ENCODE peak calls at places on chromosomes 5 and 9, in five cellular contexts. W, S, L, Y and N are unnamed samples.

GRCh38 chr5:16690243-16690839 is 73.5 kb upstream of the RETREG1 start:
- DNase-seq in Y (peak), W (no peak), S (no peak), L (no peak), N (peak)

GRCh38 chr5:153209016-153209415 is 281.5 kb upstream of the GRIA1 start:
- DNase-seq in W (no peak), L (no peak), S (no peak), Y (peak), N (no peak)

GRCh38 chr9:129611302-129611800 is 9.6 kb downstream of the C9orf50 start:
- DNase-seq in S (no peak), W (no peak), Y (no peak), L (no peak), N (no peak)

GRCh38 chr5:61308699-61309098 is 23.4 kb upstream of the ZSWIM6 start:
- DNase-seq in W (no peak), Y (peak), L (no peak), S (no peak), N (no peak)

GRCh38 chr9:36781532-36781931 is 208.8 kb downstream of the MELK start:
- DNase-seq in Y (no peak), W (no peak), S (no peak), L (no peak), N (no peak)

GRCh38 chr9:111936391-111936790 is 39.8 kb downstream of the UGCG start:
- DNase-seq in W (no peak), S (no peak), L (no peak), Y (no peak), N (no peak)

GRCh38 chr5:74179701-74180100 is 460.8 kb downstream of the ENC1 start:
- DNase-seq in S (no peak), Y (no peak), L (no peak), W (no peak), N (no peak)

GRCh38 chr5:149581192-149581861 is at the start of gene ARHGEF37:
- DNase-seq in L (peak), Y (peak), W (peak), S (peak), N (peak)

GRCh38 chr9:94250456-94250855 is 8.6 kb upstream of the ZNF169 start:
- DNase-seq in L (peak), W (no peak), Y (no peak), S (no peak), N (no peak)

GRCh38 chr5:78518365-78519197 is 130.0 kb downstream of the LHFPL2 start:
- DNase-seq in L (no peak), W (no peak), S (no peak), Y (peak), N (peak)

GRCh38 chr5:180289433-180289832 is 2.5 kb downstream of the MAPK9 start:
- DNase-seq in S (no peak), L (no peak), Y (no peak), W (no peak), N (no peak)

GRCh38 chr9:114339130-114339908 is 9.7 kb downstream of the ORM2 start:
- DNase-seq in L (peak), S (peak), Y (peak), W (peak), N (peak)

GRCh38 chr5:59473611-59474010 is 419.9 kb downstream of the PDE4D start:
- DNase-seq in S (no peak), Y (no peak), L (no peak), W (no peak), N (no peak)

GRCh38 chr5:10611290-10611689 is 47.4 kb downstream of the ANKRD33B start:
- DNase-seq in W (no peak), S (no peak), Y (no peak), L (no peak), N (no peak)

GRCh38 chr5:157390179-157390923 is 69.7 kb upstream of the NIPAL4 start:
- DNase-seq in L (peak), S (peak), W (peak), Y (peak), N (peak)

GRCh38 chr5:165079389-165079788 is 1574.0 kb downstream of the MAT2B start:
- DNase-seq in W (no peak), S (no peak), L (no peak), Y (no peak), N (no peak)

GRCh38 chr5:158119852-158120708 is 261.1 kb upstream of the CLINT1 start:
- DNase-seq in Y (peak), W (no peak), S (no peak), L (no peak), N (peak)

GRCh38 chr5:31748502-31749172 is 109.7 kb downstream of the PDZD2 start:
- DNase-seq in S (no peak), Y (no peak), W (no peak), L (no peak), N (no peak)

GRCh38 chr5:74441616-74442015 is 198.9 kb downstream of the ENC1 start:
- DNase-seq in L (no peak), Y (no peak), S (no peak), W (no peak), N (no peak)

GRCh38 chr5:143108498-143109128 is 294.9 kb downstream of the NR3C1 start:
- DNase-seq in L (no peak), Y (no peak), W (no peak), S (no peak), N (no peak)

GRCh38 chr9:125983681-125984080 is 236.5 kb downstream of the PBX3 start:
- DNase-seq in W (no peak), L (no peak), Y (no peak), S (no peak), N (no peak)

GRCh38 chr5:179696605-179697004 is 2.2 kb upstream of the CANX start:
- DNase-seq in W (no peak), Y (no peak), S (no peak), L (no peak), N (no peak)

GRCh38 chr5:18732556-18733479 is 1098.6 kb downstream of the TAF11L14 start:
- DNase-seq in W (no peak), S (no peak), L (no peak), Y (no peak), N (no peak)

GRCh38 chr9:135066291-135066690 is 21.2 kb upstream of the OLFM1 start:
- DNase-seq in L (no peak), W (no peak), S (no peak), Y (no peak), N (no peak)

GRCh38 chr9:70466976-70467551 is 52.6 kb upstream of the KLF9 start:
- DNase-seq in S (no peak), Y (peak), W (no peak), L (no peak), N (no peak)

GRCh38 chr5:485113-485942 is 38.9 kb downstream of the SLC9A3 start:
- DNase-seq in W (no peak), Y (no peak), S (no peak), L (no peak), N (no peak)

GRCh38 chr9:107210775-107211174 is 72.3 kb upstream of the RAD23B start:
- DNase-seq in Y (no peak), L (no peak), S (no peak), W (no peak), N (no peak)

GRCh38 chr5:171484460-171484899 is 65.0 kb downstream of the FGF18 start:
- DNase-seq in L (peak), S (peak), Y (peak), W (peak), N (peak)